ENCODE peak calls at places on chromosomes 1 and 21, in ten cellular contexts. W, Q, V, X, L, N, J, A, C and K are unnamed samples.

GRCh38 chr1:46535063-46535462 is 16.4 kb downstream of the KNCN start:
- DNase-seq in W (no peak), Q (peak; percentile 54), V (no peak), X (no peak), L (peak; percentile 54), N (no peak), J (peak; percentile 49), A (peak; percentile 65), C (no peak), K (no peak)

GRCh38 chr21:25188639-25189038 is 418.6 kb downstream of the MRPL39 start:
- DNase-seq in W (no peak), Q (no peak), V (no peak), X (no peak), L (no peak), N (no peak), J (no peak), A (no peak), C (no peak), K (no peak)

GRCh38 chr1:244214009-244214967 is 163.2 kb downstream of the ZBTB18 start:
- DNase-seq in W (peak; percentile 93), Q (peak; percentile 26), V (peak; percentile 99), X (no peak), L (no peak), N (no peak), J (peak; percentile 29), A (peak; percentile 81), C (peak; percentile 20), K (no peak)

GRCh38 chr1:66931548-66932124 is 6.8 kb downstream of the MIER1 start:
- DNase-seq in W (no peak), Q (no peak), V (no peak), X (no peak), L (no peak), N (no peak), J (no peak), A (no peak), C (no peak), K (no peak)

GRCh38 chr21:42137191-42137913 is 66.2 kb downstream of the UMODL1 start:
- DNase-seq in W (no peak), Q (no peak), V (no peak), X (no peak), L (no peak), N (no peak), J (no peak), A (no peak), C (no peak), K (no peak)

GRCh38 chr1:241139047-241139446 is 218.0 kb downstream of the RGS7 start:
- DNase-seq in W (no peak), Q (no peak), V (no peak), X (no peak), L (no peak), N (no peak), J (no peak), A (no peak), C (no peak), K (no peak)

GRCh38 chr1:188372821-188373220 is 1544.1 kb downstream of the PLA2G4A start:
- DNase-seq in W (no peak), Q (no peak), V (no peak), X (no peak), L (no peak), N (no peak), J (no peak), A (peak; percentile 1), C (no peak), K (no peak)

GRCh38 chr1:167373398-167373797 is 144.9 kb downstream of the CD247 start:
- DNase-seq in W (peak; percentile 40), Q (no peak), V (no peak), X (no peak), L (no peak), N (no peak), J (no peak), A (no peak), C (no peak), K (no peak)

GRCh38 chr21:42439284-42440186 is 35.8 kb downstream of the UBASH3A start:
- DNase-seq in W (no peak), Q (no peak), V (no peak), X (no peak), L (no peak), N (no peak), J (no peak), A (no peak), C (no peak), K (no peak)

GRCh38 chr1:16204634-16205332 is 7.7 kb downstream of the ARHGEF19 start:
- DNase-seq in W (no peak), Q (peak; percentile 54), V (no peak), X (no peak), L (peak; percentile 55), N (no peak), J (peak; percentile 64), A (no peak), C (no peak), K (no peak)
- TF ChIP-seq CTCF in W (peak; percentile 44), Q (peak; percentile 77), V (peak; percentile 58), X (peak; percentile 58), L (peak; percentile 31), N (no peak), J (peak; percentile 24), A (peak; percentile 34), C (peak; percentile 53), K (peak; percentile 48)

GRCh38 chr1:59428828-59429227 is 131.9 kb downstream of the FGGY start:
- DNase-seq in W (no peak), Q (no peak), V (no peak), X (no peak), L (no peak), N (no peak), J (no peak), A (no peak), C (no peak), K (no peak)
- TF ChIP-seq CTCF in W (no peak), Q (no peak), V (no peak), X (no peak), L (no peak), N (no peak), J (no peak), A (no peak), C (no peak), K (no peak)

DNA sequence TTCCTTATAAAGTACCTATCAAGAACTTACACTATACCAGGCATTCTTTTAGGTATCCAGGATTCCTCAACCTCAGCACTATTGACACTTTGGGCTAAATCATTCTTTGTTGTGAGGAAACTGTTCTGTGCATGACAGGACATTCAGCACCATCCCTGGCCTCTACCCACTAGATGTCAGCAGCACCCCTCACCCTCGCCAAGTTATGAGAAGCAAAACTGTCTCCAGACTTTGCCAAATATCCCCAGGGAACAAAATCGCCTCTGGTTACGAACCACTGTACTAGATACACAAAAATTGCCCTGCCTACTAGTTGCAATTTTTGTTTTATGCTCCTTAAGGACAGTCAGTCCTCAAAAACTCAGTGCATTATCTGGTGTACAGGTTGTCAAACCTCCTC is 35.7 kb downstream of the PALMD start:
- DNase-seq in W (peak; percentile 39), Q (no peak), V (no peak), X (no peak), L (no peak), N (no peak), J (no peak), A (no peak), C (no peak), K (no peak)
- TF ChIP-seq CTCF in W (no peak), Q (no peak), V (no peak), X (peak; percentile 5), L (no peak), N (no peak), J (no peak), A (no peak), C (no peak), K (no peak)

GRCh38 chr1:16644179-16645043 is 22.3 kb downstream of the RNU1-3 start:
- DNase-seq in W (peak; percentile 97), Q (peak; percentile 96), V (peak; percentile 98), X (peak; percentile 92), L (peak; percentile 95), N (peak; percentile 91), J (peak; percentile 99), A (peak; percentile 97), C (peak; percentile 99), K (peak; percentile 100)
- TF ChIP-seq CTCF in W (peak; percentile 43), Q (peak; percentile 97), V (peak; percentile 70), X (peak; percentile 59), L (no peak), N (peak; percentile 29), J (peak; percentile 51), A (peak; percentile 58), C (peak; percentile 75), K (peak; percentile 67)

GRCh38 chr1:7365706-7366105 is 405.4 kb upstream of the VAMP3 start:
- DNase-seq in W (no peak), Q (no peak), V (no peak), X (no peak), L (no peak), N (no peak), J (no peak), A (no peak), C (no peak), K (no peak)

GRCh38 chr1:7363481-7363880 is 407.6 kb upstream of the VAMP3 start:
- DNase-seq in W (no peak), Q (no peak), V (no peak), X (no peak), L (no peak), N (no peak), J (no peak), A (no peak), C (peak; percentile 56), K (no peak)

GRCh38 chr1:7366286-7366954 is 404.7 kb upstream of the VAMP3 start:
- DNase-seq in W (no peak), Q (no peak), V (peak; percentile 47), X (no peak), L (no peak), N (no peak), J (no peak), A (no peak), C (peak; percentile 54), K (no peak)

GRCh38 chr1:7369866-7370265 is 401.2 kb upstream of the VAMP3 start:
- DNase-seq in W (no peak), Q (no peak), V (no peak), X (no peak), L (no peak), N (no peak), J (no peak), A (no peak), C (peak; percentile 67), K (no peak)

GRCh38 chr1:7366955-7367665 is 404.0 kb upstream of the VAMP3 start:
- DNase-seq in W (no peak), Q (no peak), V (no peak), X (no peak), L (no peak), N (no peak), J (no peak), A (no peak), C (peak; percentile 47), K (no peak)
- TF ChIP-seq CTCF in W (no peak), Q (no peak), V (no peak), X (no peak), L (no peak), N (no peak), J (no peak), A (no peak), C (no peak), K (no peak)

GRCh38 chr1:154104433-154105082 is 50.3 kb downstream of the NUP210L start:
- DNase-seq in W (no peak), Q (no peak), V (no peak), X (no peak), L (no peak), N (no peak), J (no peak), A (no peak), C (no peak), K (no peak)
- TF ChIP-seq CTCF in W (no peak), Q (peak; percentile 34), V (no peak), X (peak; percentile 30), L (no peak), N (no peak), J (no peak), A (no peak), C (no peak), K (no peak)